ENCODE peak calls at places on chromosomes 16 and 17, in six cellular contexts. One of them, this sample, is unnamed.
A peak's percentile ranks its signal among the peaks of the same experiment; 100 is the strongest.

GRCh38 chr16:1244881-1245280 is 4.4 kb downstream of the TPSAB1 start:
- DNase-seq in fibroblast of mammary gland: no peak
- DNase-seq in astrocyte of the spinal cord: no peak
- DNase-seq in breast epithelium: no peak
- DNase-seq in cardiac muscle cell: no peak
- DNase-seq in AG09309: no peak
- DNase-seq in this sample: no peak

GRCh38 chr17:2085648-2085949 is 30.7 kb downstream of the HIC1 start:
- DNase-seq in breast epithelium: no peak
- DNase-seq in AG09309: no peak
- DNase-seq in astrocyte of the spinal cord: peak; percentile 67
- DNase-seq in cardiac muscle cell: no peak
- DNase-seq in fibroblast of mammary gland: peak; percentile 81
- DNase-seq in this sample: no peak

GRCh38 chr17:79874329-79874981 is 35.2 kb upstream of the CBX4 start:
- DNase-seq in AG09309: no peak
- DNase-seq in astrocyte of the spinal cord: peak; percentile 33
- DNase-seq in cardiac muscle cell: peak; percentile 45
- DNase-seq in fibroblast of mammary gland: peak; percentile 26
- DNase-seq in breast epithelium: no peak
- DNase-seq in this sample: no peak

GRCh38 chr16:49466881-49467280 is 93.3 kb downstream of the C16orf78 start:
- DNase-seq in fibroblast of mammary gland: no peak
- DNase-seq in breast epithelium: no peak
- DNase-seq in AG09309: no peak
- DNase-seq in astrocyte of the spinal cord: no peak
- DNase-seq in cardiac muscle cell: no peak
- DNase-seq in this sample: no peak

GRCh38 chr17:73740370-73740769 is 96.1 kb upstream of the SDK2 start:
- DNase-seq in AG09309: no peak
- DNase-seq in fibroblast of mammary gland: no peak
- DNase-seq in breast epithelium: no peak
- DNase-seq in cardiac muscle cell: no peak
- DNase-seq in astrocyte of the spinal cord: no peak
- DNase-seq in this sample: no peak

GRCh38 chr16:356756-357155 is 4.2 kb upstream of the AXIN1 start:
- DNase-seq in AG09309: no peak
- DNase-seq in breast epithelium: no peak
- DNase-seq in astrocyte of the spinal cord: no peak
- DNase-seq in fibroblast of mammary gland: no peak
- DNase-seq in cardiac muscle cell: no peak
- DNase-seq in this sample: no peak

GRCh38 chr16:23754594-23755483 is at the start of gene CHP2:
- DNase-seq in cardiac muscle cell: peak; percentile 6
- DNase-seq in AG09309: no peak
- DNase-seq in astrocyte of the spinal cord: no peak
- DNase-seq in breast epithelium: no peak
- DNase-seq in fibroblast of mammary gland: no peak
- DNase-seq in this sample: no peak

GRCh38 chr16:6377956-6378355 is 954.7 kb upstream of the RBFOX1 start:
- DNase-seq in breast epithelium: no peak
- DNase-seq in cardiac muscle cell: no peak
- DNase-seq in AG09309: no peak
- DNase-seq in fibroblast of mammary gland: no peak
- DNase-seq in astrocyte of the spinal cord: no peak
- DNase-seq in this sample: no peak

GRCh38 chr16:85963746-85964370 is 64.9 kb downstream of the IRF8 start:
- DNase-seq in fibroblast of mammary gland: no peak
- DNase-seq in breast epithelium: peak; percentile 19
- DNase-seq in AG09309: no peak
- DNase-seq in astrocyte of the spinal cord: no peak
- DNase-seq in cardiac muscle cell: peak; percentile 96
- DNase-seq in this sample: no peak

GRCh38 chr17:34076743-34077631 is 178.1 kb upstream of the CCL2 start:
- DNase-seq in cardiac muscle cell: no peak
- DNase-seq in astrocyte of the spinal cord: no peak
- DNase-seq in fibroblast of mammary gland: no peak
- DNase-seq in breast epithelium: no peak
- DNase-seq in AG09309: no peak
- DNase-seq in this sample: no peak

GRCh38 chr17:29788045-29788444 is 142.0 kb downstream of the SSH2 start:
- DNase-seq in breast epithelium: no peak
- DNase-seq in astrocyte of the spinal cord: no peak
- DNase-seq in fibroblast of mammary gland: no peak
- DNase-seq in AG09309: no peak
- DNase-seq in cardiac muscle cell: no peak
- DNase-seq in this sample: no peak

GRCh38 chr17:28748852-28749515 is 5.2 kb downstream of the TRAF4 start:
- DNase-seq in AG09309: no peak
- DNase-seq in astrocyte of the spinal cord: no peak
- DNase-seq in cardiac muscle cell: no peak
- DNase-seq in breast epithelium: no peak
- DNase-seq in fibroblast of mammary gland: no peak
- DNase-seq in this sample: no peak

GRCh38 chr17:46822388-46822921 is 4.0 kb upstream of the WNT3 start:
- DNase-seq in AG09309: no peak
- DNase-seq in breast epithelium: no peak
- DNase-seq in astrocyte of the spinal cord: no peak
- DNase-seq in fibroblast of mammary gland: no peak
- DNase-seq in cardiac muscle cell: no peak
- DNase-seq in this sample: no peak

GRCh38 chr17:63258785-63259184 is 187.3 kb downstream of the CYB561 start:
- DNase-seq in AG09309: no peak
- DNase-seq in fibroblast of mammary gland: no peak
- DNase-seq in breast epithelium: no peak
- DNase-seq in cardiac muscle cell: no peak
- DNase-seq in astrocyte of the spinal cord: no peak
- DNase-seq in this sample: no peak

GRCh38 chr16:86322840-86323239 is 187.5 kb upstream of the FOXF1 start:
- DNase-seq in AG09309: no peak
- DNase-seq in breast epithelium: no peak
- DNase-seq in fibroblast of mammary gland: no peak
- DNase-seq in astrocyte of the spinal cord: no peak
- DNase-seq in cardiac muscle cell: no peak
- DNase-seq in this sample: no peak

GRCh38 chr17:77281904-77282367 is 141.2 kb downstream of the SEC14L1 start:
- DNase-seq in fibroblast of mammary gland: no peak
- DNase-seq in astrocyte of the spinal cord: no peak
- DNase-seq in AG09309: no peak
- DNase-seq in breast epithelium: no peak
- DNase-seq in cardiac muscle cell: no peak
- DNase-seq in this sample: no peak

GRCh38 chr17:77320046-77320445 is 179.3 kb downstream of the SEC14L1 start:
- DNase-seq in breast epithelium: no peak
- DNase-seq in cardiac muscle cell: no peak
- DNase-seq in fibroblast of mammary gland: peak; percentile 90
- DNase-seq in astrocyte of the spinal cord: peak; percentile 57
- DNase-seq in AG09309: no peak
- DNase-seq in this sample: no peak

GRCh38 chr16:84759061-84759460 is 59.3 kb downstream of the USP10 start:
- DNase-seq in AG09309: no peak
- DNase-seq in astrocyte of the spinal cord: no peak
- DNase-seq in breast epithelium: no peak
- DNase-seq in cardiac muscle cell: peak; percentile 21
- DNase-seq in fibroblast of mammary gland: no peak
- DNase-seq in this sample: no peak

GRCh38 chr17:62705781-62706597 is 78.5 kb downstream of the MRC2 start:
- DNase-seq in breast epithelium: no peak
- DNase-seq in cardiac muscle cell: peak; percentile 28
- DNase-seq in astrocyte of the spinal cord: no peak
- DNase-seq in fibroblast of mammary gland: peak; percentile 42
- DNase-seq in AG09309: no peak
- DNase-seq in this sample: no peak

GRCh38 chr16:89890200-89890599 is 16.8 kb downstream of the TCF25 start:
- DNase-seq in breast epithelium: no peak
- DNase-seq in fibroblast of mammary gland: peak; percentile 29
- DNase-seq in cardiac muscle cell: no peak
- DNase-seq in astrocyte of the spinal cord: no peak
- DNase-seq in AG09309: no peak
- DNase-seq in this sample: no peak

GRCh38 chr16:78970650-78971049 is 629.9 kb downstream of the MAF start:
- DNase-seq in breast epithelium: no peak
- DNase-seq in fibroblast of mammary gland: no peak
- DNase-seq in AG09309: no peak
- DNase-seq in astrocyte of the spinal cord: no peak
- DNase-seq in cardiac muscle cell: no peak
- DNase-seq in this sample: no peak

GRCh38 chr17:44071772-44072171 is 1.2 kb downstream of the G6PC3 start:
- DNase-seq in cardiac muscle cell: no peak
- DNase-seq in breast epithelium: no peak
- DNase-seq in astrocyte of the spinal cord: no peak
- DNase-seq in fibroblast of mammary gland: no peak
- DNase-seq in AG09309: no peak
- DNase-seq in this sample: no peak

GRCh38 chr16:71311553-71312158 is 22.5 kb upstream of the CMTR2 start:
- DNase-seq in breast epithelium: no peak
- DNase-seq in fibroblast of mammary gland: peak; percentile 14
- DNase-seq in cardiac muscle cell: peak; percentile 78
- DNase-seq in AG09309: no peak
- DNase-seq in astrocyte of the spinal cord: peak; percentile 1
- DNase-seq in this sample: no peak

GRCh38 chr17:28881533-28882056 is 15.9 kb downstream of the FLOT2 start:
- DNase-seq in fibroblast of mammary gland: no peak
- DNase-seq in breast epithelium: no peak
- DNase-seq in cardiac muscle cell: no peak
- DNase-seq in AG09309: no peak
- DNase-seq in astrocyte of the spinal cord: no peak
- DNase-seq in this sample: no peak

GRCh38 chr16:87733190-87733589 is 32.6 kb downstream of the KLHDC4 start:
- DNase-seq in astrocyte of the spinal cord: no peak
- DNase-seq in AG09309: no peak
- DNase-seq in fibroblast of mammary gland: no peak
- DNase-seq in cardiac muscle cell: no peak
- DNase-seq in breast epithelium: no peak
- DNase-seq in this sample: no peak

GRCh38 chr17:47694018-47694817 is at the start of gene TBKBP1:
- DNase-seq in fibroblast of mammary gland: no peak
- DNase-seq in astrocyte of the spinal cord: no peak
- DNase-seq in breast epithelium: no peak
- DNase-seq in cardiac muscle cell: peak; percentile 92
- DNase-seq in AG09309: no peak
- DNase-seq in this sample: no peak

GRCh38 chr16:65117701-65118448 is 4.0 kb downstream of the CDH11 start:
- DNase-seq in astrocyte of the spinal cord: peak; percentile 87
- DNase-seq in AG09309: peak; percentile 70
- DNase-seq in fibroblast of mammary gland: peak; percentile 87
- DNase-seq in cardiac muscle cell: peak; percentile 82
- DNase-seq in breast epithelium: peak; percentile 60
- DNase-seq in this sample: no peak

GRCh38 chr17:2731807-2732206 is 17.6 kb downstream of the CCDC92B start:
- DNase-seq in astrocyte of the spinal cord: no peak
- DNase-seq in AG09309: no peak
- DNase-seq in breast epithelium: no peak
- DNase-seq in fibroblast of mammary gland: no peak
- DNase-seq in cardiac muscle cell: no peak
- DNase-seq in this sample: no peak

GRCh38 chr16:30063893-30064745 is 1.4 kb upstream of the ALDOA start:
- DNase-seq in astrocyte of the spinal cord: peak; percentile 47
- DNase-seq in AG09309: no peak
- DNase-seq in breast epithelium: peak; percentile 74
- DNase-seq in fibroblast of mammary gland: peak; percentile 41
- DNase-seq in cardiac muscle cell: peak; percentile 87
- DNase-seq in this sample: no peak

GRCh38 chr17:40534431-40535189 is 30.7 kb downstream of the CCR7 start:
- DNase-seq in astrocyte of the spinal cord: no peak
- DNase-seq in AG09309: no peak
- DNase-seq in fibroblast of mammary gland: peak; percentile 40
- DNase-seq in breast epithelium: no peak
- DNase-seq in cardiac muscle cell: peak; percentile 46
- DNase-seq in this sample: no peak

GRCh38 chr17:76191891-76192290 is 48.4 kb downstream of the RNF157 start:
- DNase-seq in AG09309: no peak
- DNase-seq in fibroblast of mammary gland: no peak
- DNase-seq in astrocyte of the spinal cord: no peak
- DNase-seq in breast epithelium: no peak
- DNase-seq in cardiac muscle cell: no peak
- DNase-seq in this sample: no peak

DNA sequence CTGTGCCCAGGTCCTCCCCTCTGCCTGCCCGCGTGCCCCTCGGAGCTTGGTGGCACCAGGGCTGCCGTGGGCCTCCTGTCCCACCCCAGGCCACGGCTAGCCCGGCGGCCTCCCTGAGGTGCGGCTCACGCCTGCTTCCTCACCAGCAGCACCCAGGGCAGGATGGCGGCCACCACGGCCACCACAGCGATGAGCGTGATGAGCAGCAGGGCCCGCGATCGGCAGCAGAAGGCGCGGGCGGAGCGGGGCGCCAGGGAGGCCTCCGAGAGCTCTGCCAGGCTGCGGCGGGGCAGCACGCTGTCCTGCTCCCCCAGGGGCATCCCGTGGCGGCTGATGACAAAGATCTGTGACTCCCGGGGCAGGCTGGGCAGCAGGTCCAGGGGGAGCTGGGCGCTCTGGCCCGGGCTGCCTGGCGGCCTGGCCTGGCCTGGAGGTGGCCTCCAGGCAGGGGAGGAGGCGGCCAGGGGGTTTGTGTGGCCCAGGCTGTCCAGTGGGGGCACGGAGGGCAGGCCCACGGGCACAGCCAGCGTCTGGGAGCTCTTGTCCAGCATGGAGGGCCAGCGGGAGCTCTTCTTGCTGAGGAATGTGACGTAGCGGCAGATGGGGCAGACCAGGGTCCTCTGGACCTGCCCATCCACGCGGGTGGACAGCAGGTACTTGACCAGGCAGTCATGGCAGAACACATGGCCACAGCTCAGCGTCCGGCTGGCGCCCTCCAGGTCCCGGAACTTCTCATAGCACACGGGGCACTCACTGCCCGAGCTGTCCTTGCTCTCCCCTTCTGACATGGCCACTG is 4.8 kb downstream of the RNF222 start:
- DNase-seq in fibroblast of mammary gland: no peak
- DNase-seq in cardiac muscle cell: no peak
- DNase-seq in breast epithelium: no peak
- DNase-seq in AG09309: no peak
- DNase-seq in astrocyte of the spinal cord: no peak
- DNase-seq in this sample: no peak
- TF ChIP-seq CTCF in fibroblast of mammary gland: no peak
- TF ChIP-seq CTCF in cardiac muscle cell: no peak
- TF ChIP-seq CTCF in breast epithelium: no peak
- TF ChIP-seq CTCF in AG09309: no peak
- TF ChIP-seq CTCF in astrocyte of the spinal cord: no peak
- TF ChIP-seq CTCF in this sample: no peak

GRCh38 chr17:38605230-38605851 is 411 bp downstream of the SRCIN1 start:
- DNase-seq in cardiac muscle cell: no peak
- DNase-seq in AG09309: no peak
- DNase-seq in fibroblast of mammary gland: no peak
- DNase-seq in breast epithelium: no peak
- DNase-seq in astrocyte of the spinal cord: no peak
- DNase-seq in this sample: no peak
- H3K4me3 ChIP-seq in cardiac muscle cell: peak overlapping the region; percentile 53
- H3K4me3 ChIP-seq in AG09309: no peak overlapping the region
- H3K4me3 ChIP-seq in fibroblast of mammary gland: no peak overlapping the region
- H3K4me3 ChIP-seq in breast epithelium: peak overlapping the region; percentile 63
- H3K4me3 ChIP-seq in astrocyte of the spinal cord: peak overlapping the region; percentile 26
- H3K4me3 ChIP-seq in this sample: peak overlapping the region; percentile 58

GRCh38 chr17:35849469-35850348 is 19.0 kb downstream of the HEATR9 start:
- DNase-seq in cardiac muscle cell: peak; percentile 80
- DNase-seq in astrocyte of the spinal cord: peak; percentile 70
- DNase-seq in breast epithelium: no peak
- DNase-seq in AG09309: peak; percentile 34
- DNase-seq in fibroblast of mammary gland: peak; percentile 74
- DNase-seq in this sample: no peak
- TF ChIP-seq CTCF in cardiac muscle cell: peak; percentile 81
- TF ChIP-seq CTCF in astrocyte of the spinal cord: peak; percentile 83
- TF ChIP-seq CTCF in breast epithelium: no peak
- TF ChIP-seq CTCF in AG09309: peak; percentile 81
- TF ChIP-seq CTCF in fibroblast of mammary gland: peak; percentile 84
- TF ChIP-seq CTCF in this sample: peak; percentile 62

GRCh38 chr16:8894736-8895334 is 12.7 kb downstream of the LITAFD start:
- DNase-seq in fibroblast of mammary gland: no peak
- DNase-seq in breast epithelium: no peak
- DNase-seq in cardiac muscle cell: no peak
- DNase-seq in astrocyte of the spinal cord: no peak
- DNase-seq in AG09309: no peak
- DNase-seq in this sample: no peak
- H3K4me3 ChIP-seq in fibroblast of mammary gland: no peak overlapping the region
- H3K4me3 ChIP-seq in breast epithelium: no peak overlapping the region
- H3K4me3 ChIP-seq in cardiac muscle cell: no peak overlapping the region
- H3K4me3 ChIP-seq in astrocyte of the spinal cord: no peak overlapping the region
- H3K4me3 ChIP-seq in AG09309: no peak overlapping the region
- H3K4me3 ChIP-seq in this sample: no peak overlapping the region

This sample was measured in thoracic aorta.